ENCODE peak calls at places on chromosomes 11 and 22, in ten cellular contexts. F is sciatic nerve; T is activated CD4-positive, alpha-beta T cell treated with anti-CD3 and anti-CD28 coated beads for 48 hours; G is stimulated activated CD4-positive, alpha-beta T cell treated with anti-CD3 and anti-CD28 coated beads, Interleukin-4, amount 100 ng/mL, for 1 hour; W is DMS153; X is BJ; S is A549; J is glutamatergic neuron; I is nephron progenitor cell; M is hypothalamus. B is an unnamed sample.

GRCh38 chr22:37033605-37034430 is 14.3 kb downstream of the MPST start:
- DNase-seq in J (no peak), W (no peak), G (no peak), T (no peak), X (no peak), I (no peak), S (no peak), F (no peak), M (no peak), B (no peak)

GRCh38 chr11:107857550-107858216 is 904 bp downstream of the SLC35F2 start:
- DNase-seq in I (no peak), X (no peak), M (no peak), G (no peak), F (no peak), J (no peak), S (peak), W (no peak), T (no peak), B (no peak)

GRCh38 chr22:41642711-41643110 is 21.6 kb downstream of the XRCC6 start:
- DNase-seq in W (no peak), F (no peak), G (no peak), T (no peak), J (no peak), X (no peak), M (no peak), S (no peak), I (no peak), B (no peak)

GRCh38 chr11:20601221-20601914 is 2.0 kb downstream of the SLC6A5 start:
- DNase-seq in F (no peak), W (no peak), J (peak), S (no peak), G (no peak), X (no peak), T (no peak), I (peak), M (no peak), B (no peak)

GRCh38 chr11:13897606-13898276 is 64.8 kb upstream of the SPON1 start:
- DNase-seq in T (no peak), J (no peak), G (no peak), S (no peak), I (no peak), X (no peak), W (peak), M (no peak), F (no peak), B (no peak)

GRCh38 chr11:44621140-44621681 is 55.7 kb downstream of the CD82 start:
- DNase-seq in X (no peak), J (peak), M (peak), G (peak), W (no peak), T (peak), I (peak), F (peak), S (peak), B (peak)

GRCh38 chr11:2426826-2427521 is 17.3 kb downstream of the TRPM5 start:
- DNase-seq in W (no peak), S (no peak), G (no peak), X (no peak), T (no peak), M (no peak), J (no peak), F (no peak), I (no peak), B (no peak)

GRCh38 chr22:47284822-47285221 is 522.4 kb downstream of the TBC1D22A start:
- DNase-seq in F (no peak), M (no peak), I (no peak), T (no peak), W (no peak), G (no peak), J (no peak), X (no peak), S (no peak), B (no peak)

GRCh38 chr11:108871152-108871551 is 206.3 kb downstream of the DDX10 start:
- DNase-seq in F (no peak), T (peak), S (peak), W (no peak), M (no peak), J (peak), G (peak), X (no peak), I (no peak), B (peak)

B was measured in cardiac muscle cell.